ENCODE peak calls at places on chromosomes 6 and 20, in five cellular contexts. U, Y, Q, Z and A are unnamed samples.
A peak's percentile ranks its signal among the peaks of the same experiment; 100 is the strongest.

GRCh38 chr20:47198254-47198671 is 158.2 kb downstream of the ZMYND8 start:
- DNase-seq in U (no peak), Y (peak; percentile 4), Q (no peak), Z (no peak), A (no peak)

GRCh38 chr20:59589051-59589450 is 15.3 kb upstream of the PHACTR3 start:
- DNase-seq in U (no peak), Y (no peak), Q (no peak), Z (no peak), A (no peak)

GRCh38 chr20:31830406-31830981 is 11.3 kb downstream of the MYLK2 start:
- DNase-seq in U (no peak), Y (peak; percentile 39), Q (no peak), Z (no peak), A (no peak)

GRCh38 chr6:17291778-17292177 is 10.6 kb downstream of the RBM24 start:
- DNase-seq in U (peak; percentile 14), Y (peak; percentile 65), Q (no peak), Z (no peak), A (no peak)

GRCh38 chr20:29409833-29410804 is 1847.3 kb upstream of the DEFB115 start:
- DNase-seq in U (no peak), Y (peak; percentile 49), Q (no peak), Z (no peak), A (no peak)

GRCh38 chr6:105909084-105909483 is 177.1 kb upstream of the PRDM1 start:
- DNase-seq in U (peak; percentile 20), Y (no peak), Q (no peak), Z (no peak), A (no peak)

GRCh38 chr6:167803816-167804215 is 22.9 kb upstream of the AFDN start:
- DNase-seq in U (no peak), Y (no peak), Q (no peak), Z (no peak), A (no peak)

GRCh38 chr6:169970306-169970988 is 219.0 kb downstream of the ERMARD start:
- DNase-seq in U (peak; percentile 2), Y (no peak), Q (no peak), Z (peak; percentile 38), A (no peak)

GRCh38 chr6:26065952-26066380 is 21.3 kb upstream of the HFE start:
- DNase-seq in U (peak; percentile 57), Y (no peak), Q (peak; percentile 92), Z (peak; percentile 83), A (peak; percentile 89)

GRCh38 chr20:3861191-3861590 is 14.6 kb downstream of the MAVS start:
- DNase-seq in U (no peak), Y (no peak), Q (no peak), Z (no peak), A (no peak)

GRCh38 chr6:9977451-9977850 is 437.4 kb downstream of the TFAP2A start:
- DNase-seq in U (no peak), Y (no peak), Q (no peak), Z (no peak), A (peak; percentile 38)

GRCh38 chr6:84657486-84657885 is 106.9 kb downstream of the TBX18 start:
- DNase-seq in U (no peak), Y (no peak), Q (no peak), Z (no peak), A (no peak)

GRCh38 chr6:45795678-45796077 is 220.0 kb downstream of the CLIC5 start:
- DNase-seq in U (no peak), Y (no peak), Q (no peak), Z (no peak), A (no peak)

GRCh38 chr20:42656130-42656529 is 533.6 kb downstream of the PTPRT start:
- DNase-seq in U (no peak), Y (no peak), Q (no peak), Z (peak; percentile 62), A (no peak)

GRCh38 chr6:52515219-52515960 is 61.5 kb downstream of the TRAM2 start:
- DNase-seq in U (no peak), Y (no peak), Q (no peak), Z (peak; percentile 59), A (no peak)

GRCh38 chr20:40160151-40160550 is 528.9 kb downstream of the MAFB start:
- DNase-seq in U (peak; percentile 17), Y (peak; percentile 39), Q (peak; percentile 76), Z (peak; percentile 86), A (peak; percentile 76)

GRCh38 chr20:3251806-3252205 is 12.8 kb upstream of the SLC4A11 start:
- DNase-seq in U (no peak), Y (no peak), Q (no peak), Z (no peak), A (no peak)

GRCh38 chr6:109834131-109834530 is 143.0 kb downstream of the FIG4 start:
- DNase-seq in U (no peak), Y (no peak), Q (no peak), Z (no peak), A (no peak)

GRCh38 chr6:103335412-103335811 is 1524.3 kb downstream of the HACE1 start:
- DNase-seq in U (no peak), Y (no peak), Q (no peak), Z (no peak), A (no peak)

GRCh38 chr6:140478631-140479030 is 1104.2 kb upstream of the CITED2 start:
- DNase-seq in U (no peak), Y (no peak), Q (no peak), Z (no peak), A (no peak)

GRCh38 chr20:61254881-61255589 is 3.0 kb downstream of the CDH4 start:
- DNase-seq in U (no peak), Y (no peak), Q (no peak), Z (no peak), A (no peak)

GRCh38 chr6:2819891-2820814 is 21.5 kb downstream of the SERPINB1 start:
- DNase-seq in U (no peak), Y (no peak), Q (no peak), Z (no peak), A (no peak)

GRCh38 chr20:15818651-15819071 is 754.6 kb downstream of the KIF16B start:
- DNase-seq in U (no peak), Y (no peak), Q (no peak), Z (peak; percentile 91), A (no peak)

GRCh38 chr20:47851774-47852173 is 66.5 kb upstream of the SULF2 start:
- DNase-seq in U (no peak), Y (no peak), Q (no peak), Z (no peak), A (no peak)

GRCh38 chr6:158031445-158032353 is 50.0 kb downstream of the SYNJ2 start:
- DNase-seq in U (peak; percentile 88), Y (peak; percentile 84), Q (no peak), Z (peak; percentile 50), A (no peak)

GRCh38 chr6:152161501-152161900 is 354.0 kb downstream of the ESR1 start:
- DNase-seq in U (no peak), Y (no peak), Q (no peak), Z (peak; percentile 59), A (no peak)

GRCh38 chr20:1800777-1801176 is 94.4 kb upstream of the SIRPA start:
- DNase-seq in U (no peak), Y (no peak), Q (peak; percentile 22), Z (no peak), A (peak; percentile 21)

GRCh38 chr6:150269857-150270223 is 99.0 kb upstream of the IYD start:
- DNase-seq in U (no peak), Y (no peak), Q (no peak), Z (peak; percentile 89), A (no peak)

GRCh38 chr6:108165714-108166663 is at the start of gene NR2E1:
- DNase-seq in U (no peak), Y (no peak), Q (no peak), Z (no peak), A (peak; percentile 74)